ENCODE peak calls at places on chromosome 20, in six cellular contexts. O is GM23338, J is HCT116, A is K562, I is SK-N-SH, P is HepG2. M is an unnamed sample. For H3K4me1, the result is how much of the 10 kb centered on the place peaks cover.

GRCh38 chr20:60065741-60066437 is 107.7 kb downstream of the CDH26 start:
- DNase-seq in O (no peak), J (no peak), A (no peak), I (no peak), P (no peak), M (no peak)

GRCh38 chr20:53691811-53692192 is 98.2 kb upstream of the ZNF217 start:
- DNase-seq in O (no peak), J (no peak), A (no peak), I (no peak), P (no peak), M (no peak)

GRCh38 chr20:2026514-2026913 is 32.7 kb upstream of the PDYN start:
- DNase-seq in O (no peak), J (no peak), A (no peak), I (no peak), P (no peak), M (no peak)

GRCh38 chr20:25005220-25005619 is 12.7 kb upstream of the APMAP start:
- DNase-seq in O (no peak), J (no peak), A (no peak), I (no peak), P (no peak), M (no peak)

GRCh38 chr20:23782366-23782983 is 31.7 kb upstream of the CST1 start:
- DNase-seq in O (peak), J (no peak), A (peak), I (peak), P (no peak), M (no peak)

GRCh38 chr20:23049933-23050838 is 714 bp upstream of the THBD start:
- DNase-seq in O (peak), J (no peak), A (no peak), I (no peak), P (no peak), M (no peak)

GRCh38 chr20:3276400-3277015 is 37.5 kb upstream of the SLC4A11 start:
- DNase-seq in O (peak), J (peak), A (no peak), I (no peak), P (peak), M (peak)

GRCh38 chr20:8094845-8095244 is 37.2 kb upstream of the PLCB1 start:
- DNase-seq in O (no peak), J (no peak), A (no peak), I (no peak), P (peak), M (no peak)

GRCh38 chr20:50317644-50318043 is 127.0 kb downstream of the CEBPB start:
- DNase-seq in O (peak), J (no peak), A (peak), I (no peak), P (no peak), M (no peak)

GRCh38 chr20:53157443-53158408 is 185.6 kb downstream of the TSHZ2 start:
- DNase-seq in O (peak), J (peak), A (peak), I (no peak), P (peak), M (peak)

GRCh38 chr20:4602297-4602631 is 119.4 kb upstream of the PRND start:
- DNase-seq in O (peak), J (no peak), A (no peak), I (no peak), P (no peak), M (no peak)

GRCh38 chr20:31719644-31720485 is 2.8 kb downstream of the BCL2L1 start:
- DNase-seq in O (peak), J (no peak), A (no peak), I (no peak), P (peak), M (no peak)

GRCh38 chr20:50302463-50303041 is 111.9 kb downstream of the CEBPB start:
- DNase-seq in O (no peak), J (no peak), A (no peak), I (no peak), P (no peak), M (no peak)

GRCh38 chr20:50136822-50137599 is 16.5 kb downstream of the PEDS1 start:
- DNase-seq in O (no peak), J (no peak), A (no peak), I (no peak), P (no peak), M (no peak)

GRCh38 chr20:651713-652610 is 1.0 kb downstream of the SRXN1 start:
- DNase-seq in O (no peak), J (no peak), A (peak), I (no peak), P (no peak), M (no peak)
- TF ChIP-seq REST in O (no peak), J (no peak), A (no peak), I (no peak), P (no peak), M (no peak)

GRCh38 chr20:15616626-15617025 is 956.6 kb downstream of the KIF16B start:
- DNase-seq in O (no peak), J (no peak), A (no peak), I (no peak), P (no peak), M (no peak)
- H3K4me1 ChIP-seq in O (under half), J (under half), A (under half), I (under half), P (under half), M (under half)

DNA sequence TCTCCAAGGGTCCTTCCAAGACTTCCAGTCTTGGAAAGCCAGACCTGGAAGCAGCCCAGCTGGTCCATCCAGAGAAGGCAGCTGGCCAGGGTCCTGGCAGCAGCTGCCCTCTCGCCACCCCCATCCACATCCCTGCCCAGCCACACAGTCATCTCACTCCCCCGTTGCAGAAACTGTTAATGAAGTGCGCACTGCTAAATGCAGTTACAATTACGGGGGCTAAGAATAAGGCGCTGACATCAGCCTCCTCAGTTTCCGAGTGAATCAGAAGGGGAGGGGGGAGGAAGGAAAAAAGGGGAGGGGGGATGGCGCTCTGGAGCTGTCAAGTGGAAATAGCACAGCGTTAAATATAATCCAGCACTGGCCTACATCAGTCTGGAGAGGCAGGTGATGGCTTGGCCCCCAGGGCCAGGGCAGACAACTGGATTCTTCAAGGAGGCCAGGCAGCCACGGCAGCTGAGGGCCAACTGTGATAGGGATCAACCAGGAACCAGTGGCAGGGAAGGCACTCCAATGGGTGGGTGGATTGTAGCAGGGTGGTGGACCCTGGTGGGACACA is 6.9 kb downstream of the RIMS4 start:
- DNase-seq in O (no peak), J (no peak), A (no peak), I (no peak), P (no peak), M (no peak)
- TF ChIP-seq REST in O (peak), J (no peak), A (no peak), I (peak), P (no peak), M (no peak)

GRCh38 chr20:35267092-35267491 is 10.8 kb downstream of the MMP24OS start:
- DNase-seq in O (no peak), J (no peak), A (no peak), I (no peak), P (no peak), M (no peak)
- H3K4me1 ChIP-seq in O (under half), J (under half), A (under half), I (under half), P (under half), M (under half)

DNA sequence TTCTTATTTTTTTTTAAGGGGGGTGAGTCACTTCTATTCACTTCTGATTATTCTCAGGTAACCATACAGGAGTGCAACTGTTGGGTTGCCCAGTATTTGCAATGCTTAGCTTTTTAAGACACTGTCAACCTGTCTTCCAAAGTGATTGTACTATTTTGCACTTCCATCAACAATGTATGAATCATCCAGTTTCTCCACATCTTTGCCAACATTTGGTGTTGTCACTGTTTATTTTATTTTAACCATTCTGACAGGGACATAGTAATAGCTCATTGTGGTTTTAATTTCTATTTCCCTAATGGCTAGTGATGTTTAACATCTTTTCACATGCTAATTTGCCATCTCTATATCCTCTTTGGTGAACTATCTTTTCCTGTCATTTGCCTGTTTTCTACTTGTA is 1.4 kb upstream of the SLC13A3 start:
- DNase-seq in O (no peak), J (no peak), A (no peak), I (no peak), P (no peak), M (no peak)
- TF ChIP-seq REST in O (no peak), J (no peak), A (no peak), I (no peak), P (no peak), M (no peak)

DNA sequence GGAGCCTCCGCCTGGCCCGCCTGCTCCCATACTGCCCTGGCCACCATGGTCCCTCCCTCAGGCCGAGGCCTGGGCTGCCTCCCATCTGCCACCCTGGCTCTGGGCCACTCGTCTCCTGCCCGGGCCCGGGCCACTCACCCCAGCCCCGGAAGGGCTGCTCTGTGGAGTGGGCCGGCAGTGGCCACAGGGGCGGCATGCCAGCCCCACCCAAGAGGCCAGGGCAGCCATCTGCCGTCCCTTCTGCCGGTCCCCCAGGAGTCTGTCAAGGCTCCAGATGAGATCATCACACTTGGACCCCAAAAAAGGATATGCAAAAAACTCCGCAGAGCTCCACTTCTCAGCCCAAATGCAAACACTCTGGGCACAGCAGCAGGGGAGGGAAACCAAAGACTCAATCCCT is 23.8 kb upstream of the TLDC2 start:
- DNase-seq in O (no peak), J (no peak), A (no peak), I (no peak), P (no peak), M (no peak)
- H3K4me1 ChIP-seq in O (under half), J (under half), A (under half), I (under half), P (under half), M (under half)

GRCh38 chr20:38357653-38358207 is 11.4 kb downstream of the LBP start:
- DNase-seq in O (no peak), J (no peak), A (no peak), I (no peak), P (no peak), M (no peak)
- TF ChIP-seq REST in O (no peak), J (no peak), A (no peak), I (no peak), P (no peak), M (no peak)

M was measured in Panc1.